ENCODE peak calls at places on chromosome 20, in four cellular contexts. K is HepG2, V is GM12878, R is K562. W is an unnamed sample.

GRCh38 chr20:62566771-62567170 is 75.5 kb upstream of the SLCO4A1 start:
- DNase-seq in R (no peak), V (no peak), K (no peak), W (no peak)

GRCh38 chr20:49704932-49705336 is 8.7 kb downstream of the B4GALT5 start:
- DNase-seq in K (no peak), V (no peak), R (no peak), W (no peak)

GRCh38 chr20:58691405-58691772 is 1.2 kb upstream of the NPEPL1 start:
- DNase-seq in K (no peak), R (no peak), V (no peak), W (no peak)

GRCh38 chr20:38982291-38982690 is 20.1 kb downstream of the DHX35 start:
- DNase-seq in R (no peak), V (no peak), K (peak), W (no peak)

GRCh38 chr20:12171927-12172581 is 254.4 kb downstream of the BTBD3 start:
- DNase-seq in R (no peak), K (no peak), V (no peak), W (no peak)

GRCh38 chr20:1370548-1371110 is 22.2 kb downstream of the FKBP1A start:
- DNase-seq in K (no peak), R (no peak), V (no peak), W (no peak)

GRCh38 chr20:15278041-15278440 is 940.6 kb upstream of the FLRT3 start:
- DNase-seq in V (no peak), K (no peak), R (no peak), W (no peak)

GRCh38 chr20:23456873-23457272 is 4.2 kb upstream of the CST11 start:
- DNase-seq in K (no peak), V (no peak), R (no peak), W (no peak)

GRCh38 chr20:5991623-5992441 is 41.4 kb downstream of the MCM8 start:
- DNase-seq in R (no peak), K (no peak), V (no peak), W (no peak)

GRCh38 chr20:15911557-15911956 is 661.7 kb downstream of the KIF16B start:
- DNase-seq in V (no peak), R (no peak), K (no peak), W (no peak)

GRCh38 chr20:38395165-38395564 is 40.0 kb downstream of the SNHG17 start:
- DNase-seq in R (no peak), K (no peak), V (no peak), W (no peak)

GRCh38 chr20:43717616-43717995 is 9.2 kb downstream of the GTSF1L start:
- DNase-seq in V (no peak), K (no peak), R (no peak), W (no peak)

GRCh38 chr20:13800728-13801134 is 15.9 kb downstream of the NDUFAF5 start:
- DNase-seq in V (no peak), K (peak), R (no peak), W (no peak)

GRCh38 chr20:61699184-61700066 is 366.3 kb downstream of the TAF4 start:
- DNase-seq in V (no peak), R (no peak), K (no peak), W (no peak)

GRCh38 chr20:22890605-22891300 is 144.4 kb upstream of the SSTR4 start:
- DNase-seq in K (no peak), V (no peak), R (no peak), W (no peak)

GRCh38 chr20:4108495-4109306 is 93.3 kb upstream of the RNF24 start:
- DNase-seq in V (peak), R (peak), K (peak), W (peak)

GRCh38 chr20:61959301-61959700 is 106.4 kb downstream of the TAF4 start:
- DNase-seq in V (no peak), K (no peak), R (peak), W (no peak)

GRCh38 chr20:48932375-48932941 is 10.9 kb downstream of the ARFGEF2 start:
- DNase-seq in V (no peak), R (no peak), K (peak), W (no peak)

GRCh38 chr20:11982958-11983470 is 65.3 kb downstream of the BTBD3 start:
- DNase-seq in R (no peak), K (peak), V (no peak), W (no peak)

GRCh38 chr20:44247131-44247571 is at the start of gene GDAP1L1:
- DNase-seq in R (no peak), K (no peak), V (no peak), W (no peak)

GRCh38 chr20:47760686-47761477 is 24.4 kb downstream of the SULF2 start:
- DNase-seq in R (no peak), K (no peak), V (no peak), W (no peak)

GRCh38 chr20:3815703-3816315 is 4.5 kb upstream of the AP5S1 start:
- DNase-seq in R (no peak), K (no peak), V (no peak), W (no peak)

GRCh38 chr20:38635721-38636285 is 34.2 kb downstream of the ARHGAP40 start:
- DNase-seq in R (peak), K (no peak), V (no peak), W (no peak)

GRCh38 chr20:45419188-45420091 is 3.5 kb downstream of the PIGT start:
- DNase-seq in V (peak), K (peak), R (no peak), W (no peak)

GRCh38 chr20:58647814-58648501 is 3.1 kb upstream of the STX16 start:
- DNase-seq in V (no peak), R (no peak), K (no peak), W (no peak)

GRCh38 chr20:50149481-50150254 is 3.9 kb downstream of the PEDS1 start:
- DNase-seq in V (no peak), R (no peak), K (no peak), W (no peak)

GRCh38 chr20:1368448-1369199 is 24.2 kb downstream of the FKBP1A start:
- DNase-seq in R (no peak), K (no peak), V (no peak), W (no peak)

GRCh38 chr20:42754713-42755112 is 435.0 kb downstream of the PTPRT start:
- DNase-seq in V (no peak), R (no peak), K (no peak), W (no peak)

GRCh38 chr20:4225778-4226177 is 210.4 kb upstream of the RNF24 start:
- DNase-seq in R (no peak), V (no peak), K (peak), W (no peak)

GRCh38 chr20:50278684-50279531 is 88.3 kb downstream of the CEBPB start:
- DNase-seq in K (peak), R (peak), V (no peak), W (peak)

DNA sequence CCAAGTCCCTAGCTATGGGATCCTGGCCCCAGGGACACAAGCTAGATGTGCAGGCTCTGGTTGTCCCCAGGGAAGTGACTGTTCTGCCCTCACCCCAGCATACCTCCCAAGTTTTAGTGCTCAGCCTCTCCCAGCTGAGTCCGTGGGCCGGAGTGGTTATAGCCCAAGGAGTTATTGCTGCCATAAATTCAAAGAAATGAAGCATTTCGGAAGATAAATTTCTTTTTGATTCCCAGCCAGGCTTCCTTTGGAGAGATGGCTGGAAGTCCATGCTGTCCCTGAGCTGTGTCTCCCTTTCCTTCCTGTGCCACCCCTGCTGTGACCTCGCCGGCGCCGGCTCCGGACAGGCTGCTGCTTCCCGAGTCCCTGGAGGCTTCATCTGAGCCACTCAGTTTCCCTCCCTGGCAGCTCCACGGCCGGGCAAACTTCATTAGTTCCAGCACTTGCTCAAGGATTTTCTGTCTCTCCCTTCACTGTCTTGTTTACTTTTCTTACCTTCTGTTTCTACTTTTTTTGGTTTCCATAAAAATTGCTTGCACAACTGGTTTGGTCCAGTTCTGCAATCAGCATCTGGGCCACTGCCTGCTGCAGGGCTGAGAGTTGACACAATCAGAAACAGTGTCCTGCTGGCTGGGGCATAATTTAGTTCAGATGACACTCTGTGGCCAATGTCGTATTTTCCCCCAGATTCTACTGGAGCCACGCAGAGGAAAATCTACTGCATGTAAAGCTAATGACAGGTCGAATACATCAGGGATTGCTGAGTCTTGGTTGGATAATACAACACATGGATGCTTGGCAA is 225.5 kb downstream of the SYNDIG1 start:
- DNase-seq in V (no peak), R (no peak), K (no peak), W (no peak)
- TF ChIP-seq TARDBP in V (no peak), R (no peak), K (no peak), W (no peak)

GRCh38 chr20:33337531-33338165 is 54.6 kb downstream of the BPIFB1 start:
- DNase-seq in R (no peak), K (no peak), V (peak), W (no peak)
- TF ChIP-seq FOXK2 in R (no peak), K (no peak), V (no peak), W (no peak)

GRCh38 chr20:55095745-55096450 is 620.5 kb downstream of the DOK5 start:
- DNase-seq in K (no peak), V (no peak), R (no peak), W (no peak)
- TF ChIP-seq TARDBP in K (no peak), V (no peak), R (no peak), W (no peak)

DNA sequence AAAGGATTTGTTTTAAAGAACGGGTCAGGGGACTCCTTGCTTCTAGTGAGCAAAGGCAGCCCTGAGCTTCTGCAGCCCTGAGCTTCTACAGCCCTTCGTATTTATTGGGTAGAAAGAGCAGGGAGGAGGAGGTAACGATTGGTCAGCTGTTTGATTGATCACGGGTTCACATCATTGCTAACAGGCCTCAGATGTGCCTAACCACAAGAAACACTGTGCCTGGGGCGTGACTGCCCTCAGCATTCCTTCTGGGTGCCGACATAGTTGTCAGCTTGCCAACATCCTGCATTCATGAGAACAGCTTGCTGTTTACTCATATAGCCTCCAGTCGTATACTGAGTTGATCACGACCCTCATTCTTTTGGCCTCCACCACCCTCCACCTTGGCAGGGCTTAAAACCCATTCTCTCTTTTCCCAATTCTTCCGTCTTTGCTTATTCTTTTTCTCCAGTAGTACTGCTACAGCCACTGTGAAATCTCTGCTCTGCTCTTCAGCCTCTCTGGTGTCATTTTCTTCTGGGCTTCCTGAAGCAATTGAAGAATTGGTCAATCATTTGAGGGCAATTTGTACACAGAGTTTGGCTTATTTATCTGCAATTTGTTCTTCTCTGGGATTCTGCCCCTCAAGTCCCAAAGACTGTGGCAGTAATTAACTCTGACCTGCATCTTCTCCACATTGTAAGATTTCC is 25.4 kb upstream of the NOP56 start:
- DNase-seq in R (no peak), V (no peak), K (peak), W (no peak)
- TF ChIP-seq FOXK2 in R (no peak), V (no peak), K (no peak), W (no peak)

GRCh38 chr20:52590100-52590499 is 382.1 kb upstream of the TSHZ2 start:
- DNase-seq in R (no peak), V (no peak), K (no peak), W (no peak)

GRCh38 chr20:52586697-52587096 is 385.5 kb upstream of the TSHZ2 start:
- DNase-seq in K (no peak), R (no peak), V (no peak), W (no peak)

GRCh38 chr20:52585333-52585732 is 386.8 kb upstream of the TSHZ2 start:
- DNase-seq in K (no peak), V (no peak), R (no peak), W (no peak)
- TF ChIP-seq TARDBP in K (no peak), V (no peak), R (no peak), W (no peak)

GRCh38 chr20:57402206-57403125 is 11.3 kb downstream of the RBM38 start:
- DNase-seq in K (no peak), V (no peak), R (no peak), W (no peak)

GRCh38 chr20:57407541-57407956 is 16.4 kb downstream of the RBM38 start:
- DNase-seq in R (no peak), K (no peak), V (no peak), W (no peak)

GRCh38 chr20:57405236-57406016 is 14.2 kb downstream of the RBM38 start:
- DNase-seq in R (no peak), V (no peak), K (no peak), W (no peak)

GRCh38 chr20:57403216-57403615 is 12.0 kb downstream of the RBM38 start:
- DNase-seq in K (no peak), V (no peak), R (no peak), W (no peak)

GRCh38 chr20:57404419-57405072 is 13.3 kb downstream of the RBM38 start:
- DNase-seq in K (no peak), R (no peak), V (no peak), W (no peak)
- TF ChIP-seq FOXK2 in K (no peak), R (no peak), V (no peak), W (no peak)

GRCh38 chr20:63876489-63877036 is 11.5 kb downstream of the TPD52L2 start:
- DNase-seq in K (no peak), R (no peak), V (no peak), W (no peak)

GRCh38 chr20:63874254-63874653 is 9.2 kb downstream of the TPD52L2 start:
- DNase-seq in R (no peak), K (no peak), V (no peak), W (no peak)

GRCh38 chr20:63868264-63868663 is 3.2 kb downstream of the TPD52L2 start:
- DNase-seq in V (no peak), R (no peak), K (no peak), W (no peak)

GRCh38 chr20:63877755-63878470 is 12.8 kb downstream of the TPD52L2 start:
- DNase-seq in R (no peak), V (no peak), K (no peak), W (no peak)

GRCh38 chr20:63873477-63873971 is 8.5 kb downstream of the TPD52L2 start:
- DNase-seq in K (no peak), V (no peak), R (no peak), W (no peak)
- TF ChIP-seq TARDBP in K (no peak), V (no peak), R (no peak), W (no peak)

DNA sequence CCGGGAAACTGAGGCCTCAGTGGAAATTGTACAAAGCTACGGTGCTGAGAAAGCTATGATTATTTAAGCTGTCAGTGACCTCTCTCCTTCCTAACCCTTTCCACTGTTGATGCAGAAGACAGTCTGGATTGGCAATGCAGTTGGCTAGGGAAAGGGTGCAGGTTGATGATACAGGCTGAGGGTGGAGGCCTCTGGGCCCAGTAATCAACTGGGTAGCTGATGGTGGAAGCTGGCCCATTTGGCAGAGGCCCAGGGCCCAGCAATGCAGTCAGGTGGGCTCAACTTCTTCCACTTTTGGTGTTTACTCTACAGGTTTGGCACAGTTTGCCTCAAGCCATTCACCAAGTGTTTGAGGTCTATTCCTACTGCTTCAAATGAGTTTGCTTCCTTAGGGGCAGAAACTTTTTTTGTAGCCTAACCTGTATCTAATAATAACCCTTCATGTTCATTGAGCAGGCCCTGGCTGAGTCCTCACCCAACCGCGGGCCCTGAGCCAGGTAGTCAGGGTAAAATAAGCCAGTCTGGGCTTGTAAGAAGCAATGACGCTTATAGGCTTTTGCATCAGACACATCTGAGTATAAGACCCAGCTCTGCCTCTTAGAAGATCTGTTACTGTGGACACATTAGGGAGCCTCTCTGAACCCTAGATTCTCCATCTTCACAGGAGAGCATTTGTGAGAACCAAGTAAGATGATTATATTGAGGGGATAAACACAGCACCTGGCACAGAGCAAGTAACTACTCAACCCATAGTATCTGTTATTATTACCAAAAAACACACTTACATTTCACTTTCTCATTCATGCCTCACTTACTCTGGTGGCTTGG is 12.0 kb downstream of the BCL2L1 start:
- DNase-seq in V (no peak), R (no peak), K (no peak), W (no peak)
- TF ChIP-seq FOXK2 in V (no peak), R (no peak), K (no peak), W (no peak)

W was measured in HEK293T.